ENCODE peak calls at places on chromosome 21, in nine cellular contexts. One of them, this sample, is unnamed.

GRCh38 chr21:26806734-26807372 is 38.4 kb downstream of the ADAMTS1 start:
- DNase-seq in osteoblast: no peak
- DNase-seq in kidney: no peak
- DNase-seq in retinal pigment epithelial cell: no peak
- DNase-seq in fibroblast of mammary gland: peak
- DNase-seq in fibroblast of villous mesenchyme: no peak
- DNase-seq in BJ: no peak
- DNase-seq in tibial artery: no peak
- DNase-seq in upper lobe of right lung: no peak
- DNase-seq in this sample: peak

GRCh38 chr21:14480601-14481000 is 65.5 kb downstream of the SAMSN1 start:
- DNase-seq in osteoblast: no peak
- DNase-seq in kidney: no peak
- DNase-seq in retinal pigment epithelial cell: peak
- DNase-seq in fibroblast of mammary gland: peak
- DNase-seq in fibroblast of villous mesenchyme: no peak
- DNase-seq in BJ: no peak
- DNase-seq in tibial artery: no peak
- DNase-seq in upper lobe of right lung: no peak
- DNase-seq in this sample: peak

GRCh38 chr21:22076471-22076870 is 1078.3 kb downstream of the NCAM2 start:
- DNase-seq in osteoblast: no peak
- DNase-seq in kidney: no peak
- DNase-seq in retinal pigment epithelial cell: no peak
- DNase-seq in fibroblast of mammary gland: no peak
- DNase-seq in fibroblast of villous mesenchyme: no peak
- DNase-seq in BJ: no peak
- DNase-seq in tibial artery: no peak
- DNase-seq in upper lobe of right lung: no peak
- DNase-seq in this sample: no peak

GRCh38 chr21:22763442-22763841 is 1765.2 kb downstream of the NCAM2 start:
- DNase-seq in osteoblast: no peak
- DNase-seq in kidney: no peak
- DNase-seq in retinal pigment epithelial cell: no peak
- DNase-seq in fibroblast of mammary gland: no peak
- DNase-seq in fibroblast of villous mesenchyme: no peak
- DNase-seq in BJ: no peak
- DNase-seq in tibial artery: no peak
- DNase-seq in upper lobe of right lung: no peak
- DNase-seq in this sample: no peak

GRCh38 chr21:36471254-36471723 is 8.6 kb downstream of the CLDN14 start:
- DNase-seq in osteoblast: peak
- DNase-seq in kidney: no peak
- DNase-seq in retinal pigment epithelial cell: peak
- DNase-seq in fibroblast of mammary gland: peak
- DNase-seq in fibroblast of villous mesenchyme: peak
- DNase-seq in BJ: no peak
- DNase-seq in tibial artery: no peak
- DNase-seq in upper lobe of right lung: no peak
- DNase-seq in this sample: peak

GRCh38 chr21:40054403-40054802 is 187.2 kb downstream of the PCP4 start:
- DNase-seq in osteoblast: no peak
- DNase-seq in kidney: peak
- DNase-seq in retinal pigment epithelial cell: no peak
- DNase-seq in fibroblast of mammary gland: no peak
- DNase-seq in fibroblast of villous mesenchyme: no peak
- DNase-seq in BJ: no peak
- DNase-seq in tibial artery: peak
- DNase-seq in upper lobe of right lung: peak
- DNase-seq in this sample: no peak

GRCh38 chr21:29335720-29336119 is 37.0 kb downstream of the BACH1 start:
- DNase-seq in osteoblast: peak
- DNase-seq in kidney: no peak
- DNase-seq in retinal pigment epithelial cell: no peak
- DNase-seq in fibroblast of mammary gland: peak
- DNase-seq in fibroblast of villous mesenchyme: no peak
- DNase-seq in BJ: no peak
- DNase-seq in tibial artery: no peak
- DNase-seq in upper lobe of right lung: no peak
- DNase-seq in this sample: peak

GRCh38 chr21:18529253-18529652 is 125.7 kb upstream of the TMPRSS15 start:
- DNase-seq in osteoblast: no peak
- DNase-seq in kidney: no peak
- DNase-seq in retinal pigment epithelial cell: peak
- DNase-seq in fibroblast of mammary gland: peak
- DNase-seq in fibroblast of villous mesenchyme: peak
- DNase-seq in BJ: no peak
- DNase-seq in tibial artery: no peak
- DNase-seq in upper lobe of right lung: no peak
- DNase-seq in this sample: peak

GRCh38 chr21:25639922-25640670 is 1.0 kb downstream of the JAM2 start:
- DNase-seq in osteoblast: peak
- DNase-seq in kidney: peak
- DNase-seq in retinal pigment epithelial cell: no peak
- DNase-seq in fibroblast of mammary gland: no peak
- DNase-seq in fibroblast of villous mesenchyme: peak
- DNase-seq in BJ: no peak
- DNase-seq in tibial artery: no peak
- DNase-seq in upper lobe of right lung: no peak
- DNase-seq in this sample: no peak

GRCh38 chr21:14013056-14013603 is 197.6 kb downstream of the LIPI start:
- DNase-seq in osteoblast: no peak
- DNase-seq in kidney: peak
- DNase-seq in retinal pigment epithelial cell: no peak
- DNase-seq in fibroblast of mammary gland: no peak
- DNase-seq in fibroblast of villous mesenchyme: no peak
- DNase-seq in BJ: no peak
- DNase-seq in tibial artery: no peak
- DNase-seq in upper lobe of right lung: no peak
- DNase-seq in this sample: no peak

GRCh38 chr21:28069446-28069845 is 923.2 kb downstream of the LTN1 start:
- DNase-seq in osteoblast: no peak
- DNase-seq in kidney: no peak
- DNase-seq in retinal pigment epithelial cell: peak
- DNase-seq in fibroblast of mammary gland: peak
- DNase-seq in fibroblast of villous mesenchyme: peak
- DNase-seq in BJ: no peak
- DNase-seq in tibial artery: no peak
- DNase-seq in upper lobe of right lung: no peak
- DNase-seq in this sample: peak

GRCh38 chr21:32916088-32916487 is 109.6 kb upstream of the OLIG2 start:
- DNase-seq in osteoblast: no peak
- DNase-seq in kidney: no peak
- DNase-seq in retinal pigment epithelial cell: no peak
- DNase-seq in fibroblast of mammary gland: no peak
- DNase-seq in fibroblast of villous mesenchyme: no peak
- DNase-seq in BJ: no peak
- DNase-seq in tibial artery: no peak
- DNase-seq in upper lobe of right lung: no peak
- DNase-seq in this sample: no peak

GRCh38 chr21:36482181-36482580 is 2.3 kb upstream of the CLDN14 start:
- DNase-seq in osteoblast: no peak
- DNase-seq in kidney: no peak
- DNase-seq in retinal pigment epithelial cell: no peak
- DNase-seq in fibroblast of mammary gland: no peak
- DNase-seq in fibroblast of villous mesenchyme: no peak
- DNase-seq in BJ: no peak
- DNase-seq in tibial artery: no peak
- DNase-seq in upper lobe of right lung: no peak
- DNase-seq in this sample: no peak

GRCh38 chr21:39471598-39471997 is 19.8 kb downstream of the SH3BGR start:
- DNase-seq in osteoblast: no peak
- DNase-seq in kidney: no peak
- DNase-seq in retinal pigment epithelial cell: no peak
- DNase-seq in fibroblast of mammary gland: no peak
- DNase-seq in fibroblast of villous mesenchyme: no peak
- DNase-seq in BJ: no peak
- DNase-seq in tibial artery: no peak
- DNase-seq in upper lobe of right lung: no peak
- DNase-seq in this sample: no peak

GRCh38 chr21:36664678-36665022 is 34.3 kb upstream of the SIM2 start:
- DNase-seq in osteoblast: peak
- DNase-seq in kidney: no peak
- DNase-seq in retinal pigment epithelial cell: no peak
- DNase-seq in fibroblast of mammary gland: no peak
- DNase-seq in fibroblast of villous mesenchyme: no peak
- DNase-seq in BJ: no peak
- DNase-seq in tibial artery: no peak
- DNase-seq in upper lobe of right lung: no peak
- DNase-seq in this sample: no peak

GRCh38 chr21:36738489-36739126 is 39.7 kb downstream of the SIM2 start:
- DNase-seq in osteoblast: no peak
- DNase-seq in kidney: no peak
- DNase-seq in retinal pigment epithelial cell: no peak
- DNase-seq in fibroblast of mammary gland: no peak
- DNase-seq in fibroblast of villous mesenchyme: no peak
- DNase-seq in BJ: no peak
- DNase-seq in tibial artery: no peak
- DNase-seq in upper lobe of right lung: no peak
- DNase-seq in this sample: no peak

GRCh38 chr21:14982336-14982735 is 82.5 kb downstream of the NRIP1 start:
- DNase-seq in osteoblast: no peak
- DNase-seq in kidney: no peak
- DNase-seq in retinal pigment epithelial cell: no peak
- DNase-seq in fibroblast of mammary gland: no peak
- DNase-seq in fibroblast of villous mesenchyme: no peak
- DNase-seq in BJ: no peak
- DNase-seq in tibial artery: no peak
- DNase-seq in upper lobe of right lung: no peak
- DNase-seq in this sample: no peak

GRCh38 chr21:26736449-26736848 is 108.8 kb downstream of the ADAMTS1 start:
- DNase-seq in osteoblast: no peak
- DNase-seq in kidney: no peak
- DNase-seq in retinal pigment epithelial cell: no peak
- DNase-seq in fibroblast of mammary gland: no peak
- DNase-seq in fibroblast of villous mesenchyme: no peak
- DNase-seq in BJ: no peak
- DNase-seq in tibial artery: no peak
- DNase-seq in upper lobe of right lung: no peak
- DNase-seq in this sample: peak

GRCh38 chr21:34890724-34891609 is 158.1 kb downstream of the RUNX1 start:
- DNase-seq in osteoblast: peak
- DNase-seq in kidney: peak
- DNase-seq in retinal pigment epithelial cell: no peak
- DNase-seq in fibroblast of mammary gland: no peak
- DNase-seq in fibroblast of villous mesenchyme: peak
- DNase-seq in BJ: no peak
- DNase-seq in tibial artery: peak
- DNase-seq in upper lobe of right lung: no peak
- DNase-seq in this sample: peak

GRCh38 chr21:44846485-44847260 is 26.8 kb downstream of the PTTG1IP start:
- DNase-seq in osteoblast: peak
- DNase-seq in kidney: peak
- DNase-seq in retinal pigment epithelial cell: no peak
- DNase-seq in fibroblast of mammary gland: peak
- DNase-seq in fibroblast of villous mesenchyme: peak
- DNase-seq in BJ: no peak
- DNase-seq in tibial artery: peak
- DNase-seq in upper lobe of right lung: no peak
- DNase-seq in this sample: no peak
- H3K4me3 ChIP-seq in osteoblast: peak
- H3K4me3 ChIP-seq in kidney: no peak
- H3K4me3 ChIP-seq in retinal pigment epithelial cell: no peak
- H3K4me3 ChIP-seq in fibroblast of mammary gland: no peak
- H3K4me3 ChIP-seq in fibroblast of villous mesenchyme: peak
- H3K4me3 ChIP-seq in BJ: no peak
- H3K4me3 ChIP-seq in tibial artery: peak
- H3K4me3 ChIP-seq in upper lobe of right lung: no peak
- H3K4me3 ChIP-seq in this sample: no peak

GRCh38 chr21:41398831-41399230 is 27.2 kb upstream of the MX1 start:
- DNase-seq in osteoblast: no peak
- DNase-seq in kidney: no peak
- DNase-seq in retinal pigment epithelial cell: no peak
- DNase-seq in fibroblast of mammary gland: no peak
- DNase-seq in fibroblast of villous mesenchyme: no peak
- DNase-seq in BJ: no peak
- DNase-seq in tibial artery: peak
- DNase-seq in upper lobe of right lung: no peak
- DNase-seq in this sample: no peak
- H3K4me3 ChIP-seq in osteoblast: no peak
- H3K4me3 ChIP-seq in kidney: no peak
- H3K4me3 ChIP-seq in retinal pigment epithelial cell: no peak
- H3K4me3 ChIP-seq in fibroblast of mammary gland: no peak
- H3K4me3 ChIP-seq in fibroblast of villous mesenchyme: no peak
- H3K4me3 ChIP-seq in BJ: no peak
- H3K4me3 ChIP-seq in tibial artery: no peak
- H3K4me3 ChIP-seq in upper lobe of right lung: no peak
- H3K4me3 ChIP-seq in this sample: no peak

GRCh38 chr21:38434913-38435533 is 63.3 kb downstream of the ERG start:
- DNase-seq in osteoblast: peak
- DNase-seq in kidney: no peak
- DNase-seq in retinal pigment epithelial cell: peak
- DNase-seq in fibroblast of mammary gland: peak
- DNase-seq in fibroblast of villous mesenchyme: peak
- DNase-seq in BJ: no peak
- DNase-seq in tibial artery: peak
- DNase-seq in upper lobe of right lung: no peak
- DNase-seq in this sample: peak
- H3K4me3 ChIP-seq in osteoblast: peak
- H3K4me3 ChIP-seq in kidney: no peak
- H3K4me3 ChIP-seq in retinal pigment epithelial cell: no peak
- H3K4me3 ChIP-seq in fibroblast of mammary gland: no peak
- H3K4me3 ChIP-seq in fibroblast of villous mesenchyme: peak
- H3K4me3 ChIP-seq in BJ: peak
- H3K4me3 ChIP-seq in tibial artery: peak
- H3K4me3 ChIP-seq in upper lobe of right lung: no peak
- H3K4me3 ChIP-seq in this sample: peak

GRCh38 chr21:31908106-31909031 is 35.5 kb downstream of the HUNK start:
- DNase-seq in osteoblast: no peak
- DNase-seq in kidney: peak
- DNase-seq in retinal pigment epithelial cell: no peak
- DNase-seq in fibroblast of mammary gland: peak
- DNase-seq in fibroblast of villous mesenchyme: peak
- DNase-seq in BJ: peak
- DNase-seq in tibial artery: no peak
- DNase-seq in upper lobe of right lung: no peak
- DNase-seq in this sample: no peak
- H3K4me3 ChIP-seq in osteoblast: no peak
- H3K4me3 ChIP-seq in kidney: no peak
- H3K4me3 ChIP-seq in retinal pigment epithelial cell: no peak
- H3K4me3 ChIP-seq in fibroblast of mammary gland: no peak
- H3K4me3 ChIP-seq in fibroblast of villous mesenchyme: no peak
- H3K4me3 ChIP-seq in BJ: peak
- H3K4me3 ChIP-seq in tibial artery: no peak
- H3K4me3 ChIP-seq in upper lobe of right lung: no peak
- H3K4me3 ChIP-seq in this sample: no peak

GRCh38 chr21:45982256-45982757 is 737 bp downstream of the COL6A1 start:
- DNase-seq in osteoblast: peak
- DNase-seq in kidney: peak
- DNase-seq in retinal pigment epithelial cell: no peak
- DNase-seq in fibroblast of mammary gland: no peak
- DNase-seq in fibroblast of villous mesenchyme: no peak
- DNase-seq in BJ: no peak
- DNase-seq in tibial artery: peak
- DNase-seq in upper lobe of right lung: no peak
- DNase-seq in this sample: peak
- H3K4me3 ChIP-seq in osteoblast: peak
- H3K4me3 ChIP-seq in kidney: peak
- H3K4me3 ChIP-seq in retinal pigment epithelial cell: peak
- H3K4me3 ChIP-seq in fibroblast of mammary gland: peak
- H3K4me3 ChIP-seq in fibroblast of villous mesenchyme: peak
- H3K4me3 ChIP-seq in BJ: peak
- H3K4me3 ChIP-seq in tibial artery: peak
- H3K4me3 ChIP-seq in upper lobe of right lung: peak
- H3K4me3 ChIP-seq in this sample: peak